ENCODE peak calls at places on chromosomes 7 and 10, in four cellular contexts. E is AG09309, Z is endodermal cell, S is Karpas-422. Y is an unnamed sample.

GRCh38 chr10:107169516-107169915 is 5.0 kb upstream of the SORCS1 start:
- DNase-seq in E (no peak), Z (no peak), S (no peak), Y (no peak)

GRCh38 chr10:124590216-124591122 is 128.8 kb downstream of the LHPP start:
- DNase-seq in S (no peak), E (no peak), Z (no peak), Y (no peak)

GRCh38 chr7:48074231-48074654 is 14.8 kb upstream of the UPP1 start:
- DNase-seq in E (no peak), Z (no peak), S (no peak), Y (no peak)

GRCh38 chr7:22666732-22667131 is 60.3 kb upstream of the IL6 start:
- DNase-seq in Z (no peak), E (no peak), S (no peak), Y (no peak)

GRCh38 chr7:98681951-98682350 is 64.9 kb downstream of the NPTX2 start:
- DNase-seq in Z (no peak), E (no peak), S (no peak), Y (peak)

GRCh38 chr10:124888262-124888661 is 53.7 kb upstream of the ZRANB1 start:
- DNase-seq in E (no peak), S (no peak), Z (no peak), Y (no peak)

GRCh38 chr7:85407401-85407800 is 220.5 kb upstream of the SEMA3D start:
- DNase-seq in E (no peak), S (no peak), Z (no peak), Y (no peak)

GRCh38 chr7:143975617-143976016 is 21.0 kb downstream of the OR2F1 start:
- DNase-seq in S (no peak), E (no peak), Z (peak), Y (no peak)

GRCh38 chr7:151876112-151876898 is 610 bp downstream of the PRKAG2 start:
- DNase-seq in E (no peak), Z (peak), S (no peak), Y (no peak)

GRCh38 chr10:49164587-49165188 is 23.5 kb downstream of the TMEM273 start:
- DNase-seq in Z (peak), S (peak), E (no peak), Y (peak)

GRCh38 chr7:121521681-121522405 is 125.7 kb upstream of the FAM3C start:
- DNase-seq in E (no peak), Z (no peak), S (no peak), Y (no peak)

GRCh38 chr7:79434867-79435266 is 18.6 kb downstream of the MAGI2 start:
- DNase-seq in Z (no peak), S (no peak), E (no peak), Y (no peak)

GRCh38 chr7:137996386-137996851 is 5.5 kb downstream of the CREB3L2 start:
- DNase-seq in E (no peak), Z (no peak), S (no peak), Y (no peak)

GRCh38 chr10:113680172-113681111 is 730 bp downstream of the CASP7 start:
- DNase-seq in E (no peak), S (peak), Z (no peak), Y (peak)

GRCh38 chr10:103800789-103801540 is 54.4 kb downstream of the SH3PXD2A start:
- DNase-seq in S (no peak), E (no peak), Z (no peak), Y (no peak)

GRCh38 chr10:30559118-30559684 is 70.4 kb downstream of the LYZL2 start:
- DNase-seq in S (no peak), Z (peak), E (no peak), Y (no peak)

GRCh38 chr10:31274310-31274709 is 44.7 kb upstream of the ZEB1 start:
- DNase-seq in E (no peak), S (no peak), Z (no peak), Y (no peak)

GRCh38 chr7:38222481-38223096 is 44.5 kb downstream of the STARD3NL start:
- DNase-seq in S (peak), Z (no peak), E (no peak), Y (peak)

GRCh38 chr10:63798599-63799498 is 277.6 kb downstream of the REEP3 start:
- DNase-seq in Z (no peak), E (peak), S (no peak), Y (no peak)

GRCh38 chr10:103635580-103635979 is 142.1 kb downstream of the NEURL1 start:
- DNase-seq in Z (no peak), S (no peak), E (no peak), Y (no peak)

GRCh38 chr10:126233721-126234120 is 154.6 kb downstream of the ADAM12 start:
- DNase-seq in E (no peak), Z (no peak), S (no peak), Y (no peak)

GRCh38 chr10:85593226-85593625 is 773.4 kb downstream of the GRID1 start:
- DNase-seq in Z (no peak), E (no peak), S (no peak), Y (no peak)

GRCh38 chr7:30473393-30473775 is 5.2 kb downstream of the NOD1 start:
- DNase-seq in Z (peak), S (no peak), E (no peak), Y (peak)

GRCh38 chr7:66297579-66297978 is 92.4 kb downstream of the TPST1 start:
- DNase-seq in S (no peak), E (no peak), Z (no peak), Y (no peak)

GRCh38 chr10:570631-571565 is 118.6 kb downstream of the DIP2C start:
- DNase-seq in E (no peak), Z (no peak), S (no peak), Y (no peak)

GRCh38 chr10:52652431-52653220 is 120.0 kb downstream of the MBL2 start:
- DNase-seq in S (no peak), E (no peak), Z (no peak), Y (no peak)

GRCh38 chr10:3215336-3215860 is 42.8 kb upstream of the PITRM1 start:
- DNase-seq in S (no peak), Z (no peak), E (no peak), Y (no peak)

GRCh38 chr7:151456276-151456675 is 16.3 kb upstream of the CRYGN start:
- DNase-seq in E (no peak), S (no peak), Z (no peak), Y (no peak)

GRCh38 chr10:132860527-132860926 is 74.6 kb upstream of the NKX6-2 start:
- DNase-seq in Z (peak), E (no peak), S (no peak), Y (no peak)

GRCh38 chr10:69828115-69828870 is 26.6 kb downstream of the COL13A1 start:
- DNase-seq in Z (no peak), S (no peak), E (no peak), Y (no peak)

GRCh38 chr10:95456486-95456885 is 104.7 kb downstream of the SORBS1 start:
- DNase-seq in S (no peak), Z (no peak), E (no peak), Y (no peak)

GRCh38 chr10:127922675-127923366 is 15.9 kb downstream of the PTPRE start:
- DNase-seq in E (peak), S (no peak), Z (no peak), Y (no peak)

GRCh38 chr10:88659725-88660592 is 4.3 kb upstream of the LIPF start:
- DNase-seq in Z (no peak), E (no peak), S (no peak), Y (no peak)

GRCh38 chr10:34168429-34168828 is 646.7 kb downstream of the PARD3 start:
- DNase-seq in E (no peak), S (no peak), Z (no peak), Y (no peak)

GRCh38 chr7:82964150-82964882 is 198.4 kb downstream of the PCLO start:
- DNase-seq in S (no peak), Z (no peak), E (no peak), Y (peak)

GRCh38 chr7:34087892-34088891 is 182.9 kb downstream of the BMPER start:
- DNase-seq in S (peak), E (no peak), Z (peak), Y (no peak)

GRCh38 chr7:104979167-104979841 is 34.7 kb upstream of the KMT2E start:
- DNase-seq in S (no peak), Z (peak), E (peak), Y (no peak)

GRCh38 chr7:127713758-127714157 is 61.8 kb downstream of the SND1 start:
- DNase-seq in Z (no peak), E (no peak), S (no peak), Y (no peak)

GRCh38 chr10:94129393-94130130 is 135.8 kb downstream of the PLCE1 start:
- DNase-seq in S (no peak), E (peak), Z (no peak), Y (no peak)

DNA sequence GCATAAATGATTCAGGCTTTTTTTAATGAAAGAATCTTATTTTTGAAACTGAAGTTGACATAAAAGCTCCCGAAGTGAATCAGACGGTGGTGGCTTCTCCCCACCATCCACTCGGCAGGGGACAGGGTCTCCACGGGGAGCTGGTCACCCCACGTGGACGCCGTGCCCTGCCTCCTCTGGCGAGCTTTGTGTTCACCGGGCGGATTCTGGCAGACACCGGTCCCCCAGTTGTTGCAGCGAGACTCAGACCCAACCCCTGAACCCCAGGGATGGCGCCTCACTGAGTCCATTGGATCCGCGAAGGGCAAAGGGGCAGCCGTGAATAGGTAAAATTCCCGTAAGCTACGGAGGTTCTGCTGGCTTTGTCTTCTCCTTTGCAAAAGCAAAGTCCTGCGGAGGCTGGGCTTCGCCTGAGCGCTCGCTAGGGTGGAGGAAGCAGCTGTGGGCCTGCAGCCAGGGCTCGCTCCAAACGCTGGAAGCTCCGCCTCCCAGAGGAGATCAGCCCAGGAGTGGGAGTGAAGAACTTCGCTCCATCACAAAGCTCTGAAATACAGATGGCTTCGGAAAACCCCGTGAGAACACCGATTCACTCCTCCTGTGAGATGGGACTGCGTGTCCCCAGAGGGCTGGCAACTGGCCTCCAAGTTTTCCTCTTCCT is 38.3 kb downstream of the PTPRN2 start:
- DNase-seq in S (no peak), E (no peak), Z (peak), Y (no peak)
- H3K4me3 ChIP-seq in S (no peak), E (no peak), Z (no peak), Y (no peak)

DNA sequence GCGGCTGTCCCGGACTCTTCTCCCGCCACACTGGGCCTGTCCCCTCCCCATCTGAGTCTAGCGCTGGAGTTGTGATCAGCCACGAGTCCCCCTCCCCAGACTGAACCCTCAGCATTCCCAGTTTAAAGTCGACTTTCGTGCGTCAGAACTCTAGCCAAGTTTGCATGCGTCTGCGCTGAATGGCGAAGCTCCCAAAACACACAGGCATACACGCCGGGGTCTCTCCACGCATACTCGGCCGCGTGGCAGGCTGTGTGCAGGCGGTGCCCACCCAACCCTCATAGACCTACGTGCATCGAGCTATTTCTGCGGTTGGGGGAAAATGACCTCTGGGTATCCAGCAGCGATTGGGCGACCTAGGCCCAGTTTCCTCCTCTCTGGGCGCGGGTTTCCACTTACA is 2.3 kb upstream of the HMX3 start:
- DNase-seq in Z (no peak), S (no peak), E (no peak), Y (no peak)
- H3K4me3 ChIP-seq in Z (peak), S (no peak), E (no peak), Y (no peak)

DNA sequence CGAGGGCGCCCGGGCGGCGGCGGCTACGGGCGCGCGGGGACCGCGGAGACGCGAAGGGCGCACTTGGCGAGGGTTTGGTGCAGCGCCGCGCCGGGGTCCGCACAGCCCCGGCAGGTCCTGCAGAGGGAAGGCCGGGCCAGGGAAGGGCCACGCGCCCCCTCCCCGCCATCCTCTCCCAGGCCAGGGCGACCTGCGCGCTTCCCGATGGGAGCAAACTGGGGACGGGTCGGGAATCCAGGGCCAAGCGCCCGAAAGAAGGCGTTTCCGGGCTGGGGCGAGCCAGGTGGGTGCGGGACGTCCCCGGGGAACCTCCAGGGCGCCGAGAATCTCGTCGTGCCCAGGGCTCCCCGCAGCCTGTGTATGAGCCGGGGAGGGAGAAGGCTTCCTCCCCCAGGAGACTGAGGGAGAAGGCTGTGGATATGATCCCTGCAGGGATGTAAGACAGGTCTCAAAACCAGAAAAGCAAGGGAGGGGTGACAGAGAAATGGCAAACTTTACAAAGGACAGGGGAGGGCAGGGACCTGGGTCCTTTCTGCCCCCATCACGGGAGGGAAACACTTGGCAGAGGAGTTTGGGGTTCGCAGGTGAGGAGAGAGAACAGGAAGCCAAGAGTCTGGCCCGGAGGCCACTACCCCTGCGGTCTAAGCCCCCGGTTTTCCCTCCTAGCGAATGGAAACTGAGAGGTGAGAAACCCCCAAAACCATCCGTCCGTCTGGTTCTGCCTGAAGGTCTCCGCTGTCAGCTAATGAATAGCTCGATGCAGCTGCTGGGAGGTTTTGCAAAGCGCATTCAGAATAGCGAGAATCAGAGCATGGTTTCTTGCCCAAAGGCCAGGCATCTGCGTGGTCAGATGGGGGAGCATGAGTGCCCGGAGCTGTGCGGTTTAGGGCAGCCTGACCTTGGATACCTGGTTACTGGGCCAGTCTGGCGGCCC is 674 bp downstream of the AMZ1 start:
- DNase-seq in E (no peak), S (no peak), Z (peak), Y (no peak)
- H3K4me3 ChIP-seq in E (peak), S (no peak), Z (no peak), Y (no peak)

GRCh38 chr7:155257482-155258232 is 40.0 kb upstream of the INSIG1 start:
- DNase-seq in S (no peak), E (peak), Z (no peak), Y (no peak)
- H3K4me3 ChIP-seq in S (no peak), E (no peak), Z (no peak), Y (no peak)

GRCh38 chr7:64463636-64464375 is 99.1 kb downstream of the ZNF680 start:
- DNase-seq in E (peak), Z (no peak), S (no peak), Y (no peak)
- H3K4me3 ChIP-seq in E (peak), Z (no peak), S (no peak), Y (no peak)

GRCh38 chr10:117367718-117368117 is 7.5 kb downstream of the PDZD8 start:
- DNase-seq in E (no peak), Z (no peak), S (no peak), Y (no peak)

GRCh38 chr10:117374506-117375359 is 507 bp downstream of the PDZD8 start:
- DNase-seq in E (no peak), S (peak), Z (peak), Y (peak)

GRCh38 chr10:117373848-117374505 is 1.3 kb downstream of the PDZD8 start:
- DNase-seq in S (peak), Z (peak), E (no peak), Y (peak)

GRCh38 chr10:117366741-117367140 is 8.5 kb downstream of the PDZD8 start:
- DNase-seq in Z (no peak), S (no peak), E (no peak), Y (no peak)

DNA sequence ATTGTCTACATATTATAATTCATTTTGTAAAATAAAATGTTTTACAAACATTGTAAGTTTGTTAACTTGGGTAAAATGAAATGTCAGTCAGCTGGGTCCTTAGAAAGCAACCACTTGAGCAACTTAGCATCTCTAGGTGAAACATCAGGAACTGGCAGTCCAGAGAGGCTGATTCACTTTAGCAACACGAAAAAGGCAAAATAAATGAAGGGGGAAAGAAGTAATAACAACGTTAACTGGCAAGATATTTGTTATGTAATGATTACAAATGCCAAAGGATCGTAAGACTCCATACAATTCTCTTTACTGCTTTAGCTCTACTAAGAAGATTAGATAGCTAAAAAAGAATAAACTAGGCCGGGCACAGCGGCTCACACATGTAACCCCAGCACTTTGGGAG is 5.0 kb downstream of the PDZD8 start:
- DNase-seq in E (no peak), S (no peak), Z (no peak), Y (no peak)
- H3K4me3 ChIP-seq in E (no peak), S (no peak), Z (no peak), Y (no peak)

DNA sequence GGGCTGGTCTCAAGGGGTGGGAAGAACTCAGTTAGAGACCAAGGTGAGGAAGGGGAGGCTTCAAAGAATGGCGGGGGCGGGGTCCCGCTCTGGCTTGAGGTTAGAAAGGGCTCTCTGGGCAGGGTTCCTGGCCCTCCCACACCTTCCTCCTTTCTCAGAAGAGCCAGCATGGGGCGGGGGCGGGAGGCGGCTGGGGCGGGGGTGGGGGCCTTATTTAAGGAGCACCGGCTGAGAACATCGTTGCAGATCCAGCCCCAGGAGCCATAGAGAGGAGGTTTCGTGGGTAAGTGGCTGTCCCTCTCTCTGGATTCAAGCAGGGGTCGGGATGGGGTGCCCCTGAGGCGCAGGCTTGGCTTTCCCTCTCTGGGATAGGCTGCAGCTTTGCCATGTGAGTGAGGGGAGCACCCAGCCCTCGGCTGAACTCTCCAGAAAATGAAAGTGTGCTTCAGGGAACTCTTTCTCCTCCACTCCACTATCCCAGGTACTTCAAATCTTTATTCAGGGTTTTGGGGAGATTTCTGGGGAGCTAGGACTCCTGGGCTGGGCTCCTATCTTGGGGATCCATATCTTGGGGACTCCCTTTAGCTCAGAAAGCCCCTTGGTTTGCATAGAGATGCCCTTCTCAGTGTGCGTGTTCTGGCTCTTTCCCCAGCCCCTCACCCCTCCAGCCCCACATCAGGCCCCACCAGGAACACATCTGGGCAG is 3.3 kb upstream of the CUEDC2 start:
- DNase-seq in E (no peak), Z (peak), S (no peak), Y (no peak)
- H3K4me3 ChIP-seq in E (peak), Z (no peak), S (no peak), Y (no peak)

Y was measured in OCI-LY7.